ENCODE peak calls at places on chromosomes 1 and 21, in seven cellular contexts. T, E, V, M, G, N and I are unnamed samples.

GRCh38 chr1:182083851-182084486 is 22.5 kb upstream of the ZNF648 start:
- DNase-seq in T (no peak), E (no peak), V (no peak), M (no peak), G (no peak), N (no peak), I (no peak)

GRCh38 chr21:33030633-33031032 is 4.9 kb downstream of the OLIG2 start:
- DNase-seq in T (no peak), E (no peak), V (no peak), M (no peak), G (no peak), N (no peak), I (no peak)

GRCh38 chr1:64038965-64039926 is 164.2 kb upstream of the UBE2U start:
- DNase-seq in T (peak), E (no peak), V (peak), M (no peak), G (no peak), N (no peak), I (no peak)

GRCh38 chr1:236734141-236734765 is 48.0 kb downstream of the ACTN2 start:
- DNase-seq in T (no peak), E (no peak), V (no peak), M (no peak), G (no peak), N (no peak), I (no peak)

GRCh38 chr1:67166196-67166595 is at the start of gene IL23R:
- DNase-seq in T (no peak), E (no peak), V (no peak), M (no peak), G (no peak), N (peak), I (no peak)

GRCh38 chr1:931380-932177 is 7.9 kb downstream of the SAMD11 start:
- DNase-seq in T (no peak), E (no peak), V (no peak), M (no peak), G (no peak), N (no peak), I (no peak)

GRCh38 chr1:73516458-73516857 is 681.5 kb downstream of the LRRIQ3 start:
- DNase-seq in T (no peak), E (no peak), V (no peak), M (no peak), G (no peak), N (no peak), I (no peak)

GRCh38 chr1:170461362-170461761 is 70.6 kb upstream of the GORAB start:
- DNase-seq in T (no peak), E (no peak), V (no peak), M (no peak), G (no peak), N (no peak), I (no peak)

GRCh38 chr1:26784023-26784871 is 3.5 kb upstream of the PIGV start:
- DNase-seq in T (no peak), E (peak), V (no peak), M (no peak), G (peak), N (no peak), I (peak)

GRCh38 chr1:25651036-25651640 is 34.5 kb downstream of the MAN1C1 start:
- DNase-seq in T (no peak), E (no peak), V (peak), M (no peak), G (no peak), N (no peak), I (no peak)

GRCh38 chr1:241592273-241592958 is 47.8 kb downstream of the CHML start:
- DNase-seq in T (peak), E (no peak), V (no peak), M (no peak), G (peak), N (peak), I (no peak)

GRCh38 chr1:198099755-198100154 is 57.0 kb upstream of the NEK7 start:
- DNase-seq in T (no peak), E (no peak), V (no peak), M (no peak), G (no peak), N (no peak), I (no peak)

GRCh38 chr1:241950390-241950789 is 7.2 kb upstream of the BECN2 start:
- DNase-seq in T (no peak), E (no peak), V (peak), M (no peak), G (no peak), N (no peak), I (no peak)

GRCh38 chr1:89578151-89578550 is 53.5 kb downstream of the LRRC8B start:
- DNase-seq in T (no peak), E (no peak), V (no peak), M (no peak), G (no peak), N (no peak), I (no peak)

GRCh38 chr1:40030528-40031135 is 9.9 kb upstream of the CAP1 start:
- DNase-seq in T (no peak), E (no peak), V (no peak), M (no peak), G (no peak), N (no peak), I (peak)
- TF ChIP-seq JUND in T (no peak), E (no peak), V (peak), M (no peak), G (no peak), N (no peak), I (peak)

GRCh38 chr1:179296831-179297377 is 3.3 kb downstream of the SOAT1 start:
- DNase-seq in T (no peak), E (no peak), V (no peak), M (no peak), G (no peak), N (no peak), I (no peak)
- TF ChIP-seq JUND in T (no peak), E (no peak), V (no peak), M (no peak), G (no peak), N (no peak), I (no peak)

GRCh38 chr1:41359211-41360073 is 1.8 kb upstream of the FOXO6 start:
- DNase-seq in T (no peak), E (no peak), V (no peak), M (no peak), G (no peak), N (no peak), I (no peak)
- TF ChIP-seq JUND in T (no peak), E (no peak), V (no peak), M (no peak), G (no peak), N (no peak), I (no peak)

DNA sequence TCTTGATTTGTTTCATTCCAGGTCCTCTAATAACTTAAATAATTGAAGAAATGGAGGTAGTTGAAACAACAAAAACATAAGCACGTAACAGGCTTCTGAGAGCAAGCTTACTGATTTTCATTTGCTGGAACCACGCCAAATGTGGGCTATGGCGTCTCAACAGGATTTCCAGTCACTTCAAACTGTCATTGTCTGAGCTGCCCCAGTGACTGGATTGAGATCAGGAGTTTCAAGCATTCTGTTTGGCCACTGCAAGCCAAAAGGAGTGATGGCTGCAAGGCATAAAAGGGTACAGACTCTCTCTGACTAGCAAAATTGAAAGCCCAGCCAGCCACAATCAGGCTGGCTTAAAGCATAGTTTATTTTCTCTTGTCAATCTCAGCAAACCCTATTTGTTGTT is 289.9 kb downstream of the DPYD start:
- DNase-seq in T (no peak), E (no peak), V (peak), M (no peak), G (no peak), N (no peak), I (no peak)
- TF ChIP-seq JUND in T (no peak), E (no peak), V (no peak), M (no peak), G (no peak), N (no peak), I (no peak)

GRCh38 chr1:97046765-97047411 is 325.3 kb downstream of the PTBP2 start:
- DNase-seq in T (no peak), E (no peak), V (no peak), M (no peak), G (no peak), N (no peak), I (no peak)

GRCh38 chr1:97053275-97053674 is 331.7 kb downstream of the PTBP2 start:
- DNase-seq in T (no peak), E (no peak), V (no peak), M (no peak), G (no peak), N (no peak), I (no peak)

GRCh38 chr1:97047412-97047793 is 325.8 kb downstream of the PTBP2 start:
- DNase-seq in T (no peak), E (no peak), V (no peak), M (no peak), G (no peak), N (no peak), I (no peak)

GRCh38 chr1:97051823-97052222 is 330.2 kb downstream of the PTBP2 start:
- DNase-seq in T (no peak), E (no peak), V (no peak), M (no peak), G (no peak), N (no peak), I (no peak)

DNA sequence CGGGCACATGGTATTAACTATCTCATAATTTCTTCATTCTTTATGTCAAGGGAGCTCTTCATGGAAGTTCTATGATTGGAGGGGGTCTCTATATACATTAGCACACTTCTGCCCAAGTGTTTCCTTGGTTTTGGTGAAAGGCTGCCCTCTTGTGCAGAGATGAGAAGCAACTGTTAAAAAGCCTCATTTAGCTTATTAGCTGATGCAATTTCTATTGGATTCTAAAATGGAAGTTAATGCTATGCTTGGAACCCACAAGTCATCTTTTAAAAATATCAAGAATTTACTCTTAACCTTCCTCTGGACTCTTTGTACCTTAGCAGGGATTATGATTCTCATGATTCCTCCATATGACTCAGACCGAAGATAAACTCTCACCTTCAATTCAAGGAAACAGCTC is 328.9 kb downstream of the PTBP2 start:
- DNase-seq in T (peak), E (no peak), V (peak), M (no peak), G (no peak), N (no peak), I (no peak)
- TF ChIP-seq JUND in T (no peak), E (no peak), V (no peak), M (no peak), G (no peak), N (no peak), I (no peak)

GRCh38 chr1:174740248-174740990 is 259.3 kb upstream of the CACYBP start:
- DNase-seq in T (no peak), E (peak), V (no peak), M (no peak), G (no peak), N (no peak), I (no peak)
- TF ChIP-seq JUND in T (no peak), E (no peak), V (no peak), M (no peak), G (no peak), N (no peak), I (no peak)

DNA sequence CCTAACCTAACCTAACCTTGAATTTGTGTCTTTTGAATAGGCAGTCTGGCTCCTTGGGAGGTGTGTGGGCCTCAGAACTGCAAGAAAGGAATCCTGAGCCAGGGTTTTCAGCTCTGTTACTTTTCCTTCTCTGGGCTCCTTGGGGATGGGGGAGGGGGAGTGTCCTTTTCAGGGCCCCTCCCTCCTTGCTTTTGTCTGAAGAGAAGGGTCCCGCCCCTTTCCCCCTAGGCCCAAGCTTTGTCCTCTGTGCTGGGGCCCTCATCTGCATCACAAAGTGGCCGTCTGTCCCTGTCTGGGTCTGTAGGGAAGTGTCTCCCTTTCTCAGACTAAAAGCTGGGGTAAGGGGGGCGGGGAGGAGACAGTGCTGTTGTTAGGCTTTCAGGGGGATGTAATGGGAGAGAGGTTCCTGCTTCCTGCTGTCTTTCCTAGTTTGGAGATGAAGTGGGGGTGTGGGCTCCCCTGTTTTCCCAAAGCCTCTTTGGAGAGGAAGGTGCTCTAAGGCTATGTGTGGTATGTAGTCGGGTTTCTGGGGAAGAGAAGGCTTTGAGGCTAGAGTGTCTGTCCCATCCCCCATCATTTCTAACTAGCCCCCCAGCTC is 3.1 kb downstream of the AGO1 start:
- DNase-seq in T (no peak), E (no peak), V (peak), M (peak), G (peak), N (no peak), I (no peak)
- TF ChIP-seq JUND in T (no peak), E (no peak), V (no peak), M (no peak), G (no peak), N (no peak), I (no peak)